ENCODE peak calls at places on chromosomes 13 and 19, in six cellular contexts. Z, D, C, X, H and Q are unnamed samples.
A peak's percentile ranks its signal among the peaks of the same experiment; 100 is the strongest.

GRCh38 chr19:46017874-46018675 is 4.8 kb downstream of the PGLYRP1 start:
- DNase-seq in C (no peak), Z (no peak), H (no peak), X (no peak), D (no peak), Q (no peak)

GRCh38 chr19:33125929-33126388 is 6.0 kb upstream of the WDR88 start:
- DNase-seq in H (peak; percentile 75), C (peak; percentile 28), Z (peak; percentile 55), X (peak; percentile 31), D (peak; percentile 80), Q (peak; percentile 83)

GRCh38 chr19:35513231-35513974 is at the start of gene DMKN:
- DNase-seq in H (peak; percentile 66), Z (no peak), C (peak; percentile 15), X (peak; percentile 24), D (no peak), Q (no peak)

GRCh38 chr13:26011996-26012688 is 39.7 kb downstream of the SHISA2 start:
- DNase-seq in X (no peak), C (no peak), D (peak; percentile 51), H (no peak), Z (no peak), Q (no peak)

GRCh38 chr13:73708393-73708985 is 425.7 kb downstream of the KLF12 start:
- DNase-seq in X (peak; percentile 65), H (peak; percentile 64), C (peak; percentile 57), Z (peak; percentile 51), D (no peak), Q (peak; percentile 46)

GRCh38 chr13:29538625-29538976 is 56.9 kb downstream of the SLC7A1 start:
- DNase-seq in D (no peak), H (no peak), Z (no peak), C (no peak), X (no peak), Q (no peak)

GRCh38 chr13:87678353-87678752 is 7.2 kb downstream of the SLITRK5 start:
- DNase-seq in C (no peak), Z (no peak), D (peak; percentile 9), X (no peak), H (no peak), Q (peak; percentile 5)

GRCh38 chr13:102948006-102948405 is 102.2 kb downstream of the ERCC5 start:
- DNase-seq in C (no peak), D (no peak), X (no peak), H (no peak), Z (no peak), Q (no peak)

GRCh38 chr19:5903054-5903501 is 512 bp downstream of the NDUFA11 start:
- DNase-seq in X (peak; percentile 28), C (no peak), D (no peak), Z (no peak), H (peak; percentile 39), Q (no peak)

GRCh38 chr13:33125821-33126570 is 109.8 kb downstream of the KL start:
- DNase-seq in D (no peak), X (peak; percentile 98), Z (no peak), C (peak; percentile 87), H (peak; percentile 92), Q (no peak)

GRCh38 chr19:14113762-14114414 is 3.7 kb downstream of the PRKACA start:
- DNase-seq in C (peak; percentile 87), H (no peak), D (no peak), X (no peak), Z (no peak), Q (no peak)

GRCh38 chr19:7916137-7916907 is 1.7 kb downstream of the TGFBR3L start:
- DNase-seq in Z (no peak), C (no peak), X (no peak), D (peak; percentile 83), H (no peak), Q (peak; percentile 60)

GRCh38 chr13:112056284-112056727 is 10.6 kb upstream of the SOX1 start:
- DNase-seq in X (no peak), Z (no peak), H (no peak), D (peak; percentile 40), C (no peak), Q (no peak)

GRCh38 chr13:31887311-31887710 is 144.3 kb upstream of the FRY start:
- DNase-seq in D (no peak), C (no peak), Z (no peak), X (peak; percentile 20), H (no peak), Q (no peak)

GRCh38 chr19:39212377-39212742 is 8.3 kb upstream of the SYCN start:
- DNase-seq in Z (peak; percentile 40), D (no peak), X (peak; percentile 12), H (no peak), C (peak; percentile 53), Q (peak; percentile 57)

GRCh38 chr13:98528663-98529064 is 48.2 kb downstream of the STK24 start:
- DNase-seq in Z (no peak), D (no peak), X (no peak), C (no peak), H (peak; percentile 6), Q (no peak)

GRCh38 chr19:12194827-12195500 is 32.1 kb downstream of the ZNF136 start:
- DNase-seq in D (peak; percentile 68), H (peak; percentile 64), Z (no peak), X (peak; percentile 31), C (no peak), Q (peak; percentile 51)

GRCh38 chr13:98285317-98285716 is 108.2 kb upstream of the RNF113B start:
- DNase-seq in C (no peak), H (no peak), X (no peak), Z (no peak), D (no peak), Q (no peak)

GRCh38 chr13:109387438-109387837 is 398.9 kb downstream of the IRS2 start:
- DNase-seq in C (no peak), H (no peak), Z (no peak), D (no peak), X (no peak), Q (no peak)

GRCh38 chr13:46531953-46532352 is 21.0 kb upstream of the LRCH1 start:
- DNase-seq in D (no peak), H (no peak), Z (no peak), C (no peak), X (no peak), Q (no peak)

GRCh38 chr19:2922987-2923386 is 21.8 kb downstream of the ZNF77 start:
- DNase-seq in D (no peak), H (no peak), X (no peak), Z (no peak), C (no peak), Q (no peak)

GRCh38 chr19:54420383-54421168 is 5.3 kb downstream of the TTYH1 start:
- DNase-seq in Z (peak; percentile 47), H (no peak), C (no peak), D (no peak), X (peak; percentile 30), Q (peak; percentile 36)

DNA sequence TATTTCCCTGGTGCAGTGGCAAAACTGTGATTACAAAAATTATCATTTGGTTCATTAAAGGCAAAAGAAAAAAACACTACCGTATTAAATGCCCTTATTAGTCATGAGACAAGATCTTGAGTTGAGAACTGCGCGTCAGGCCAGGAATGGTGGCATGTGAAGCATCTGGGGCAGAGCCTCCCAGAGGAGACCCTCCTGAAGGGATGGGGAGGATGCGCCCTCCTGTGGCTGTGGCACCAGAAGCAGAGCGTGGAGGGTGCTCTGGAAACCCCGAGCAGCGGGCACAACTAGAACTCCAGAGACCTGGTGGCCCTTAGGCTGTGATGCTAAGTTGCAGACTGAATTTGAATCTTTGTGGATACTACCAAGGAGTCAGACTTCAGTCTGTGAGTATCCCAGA is 11.5 kb downstream of the CUL4A start:
- DNase-seq in D (no peak), C (no peak), Z (no peak), X (no peak), H (no peak), Q (no peak)
- TF ChIP-seq CTCF in D (no peak), C (peak; percentile 46), Z (no peak), X (peak; percentile 53), H (no peak), Q (no peak)

GRCh38 chr13:40452741-40453665 is 213.4 kb downstream of the FOXO1 start:
- DNase-seq in Z (no peak), C (no peak), D (no peak), X (peak; percentile 70), H (peak; percentile 89), Q (no peak)
- TF ChIP-seq CTCF in Z (no peak), C (no peak), D (no peak), X (no peak), H (no peak), Q (no peak)

GRCh38 chr19:30673336-30673735 is 301.2 kb downstream of the ZNF536 start:
- DNase-seq in H (no peak), X (no peak), C (no peak), D (no peak), Z (no peak), Q (no peak)

GRCh38 chr19:30676990-30677679 is 305.0 kb downstream of the ZNF536 start:
- DNase-seq in Z (no peak), H (no peak), D (no peak), X (no peak), C (no peak), Q (no peak)

GRCh38 chr19:30672926-30673325 is 300.7 kb downstream of the ZNF536 start:
- DNase-seq in Z (no peak), D (no peak), C (no peak), H (no peak), X (no peak), Q (no peak)

GRCh38 chr19:30674656-30675055 is 302.5 kb downstream of the ZNF536 start:
- DNase-seq in H (no peak), X (no peak), C (no peak), D (no peak), Z (no peak), Q (no peak)

DNA sequence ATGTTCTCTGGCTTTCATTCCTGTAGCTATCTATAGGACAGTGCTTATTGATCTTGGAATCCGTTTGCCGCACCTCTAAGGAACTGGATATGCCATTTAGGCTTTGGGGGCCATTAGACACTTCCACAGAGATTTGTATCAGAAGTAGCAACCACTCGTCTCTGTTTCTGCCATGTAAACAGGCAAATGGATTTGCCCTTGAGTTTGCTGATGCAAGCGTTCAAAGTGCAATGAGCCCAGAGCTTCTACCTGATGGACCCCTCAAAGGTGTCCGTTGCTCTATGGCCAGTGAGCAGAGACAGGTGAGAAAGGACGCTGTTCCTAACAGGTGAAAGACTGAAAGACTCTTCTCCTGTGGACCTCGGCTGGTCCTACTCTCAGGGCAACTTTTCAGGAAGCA is 302.9 kb downstream of the ZNF536 start:
- DNase-seq in X (no peak), H (no peak), D (no peak), C (no peak), Z (no peak), Q (no peak)
- TF ChIP-seq CTCF in X (no peak), H (no peak), D (no peak), C (no peak), Z (no peak), Q (no peak)

DNA sequence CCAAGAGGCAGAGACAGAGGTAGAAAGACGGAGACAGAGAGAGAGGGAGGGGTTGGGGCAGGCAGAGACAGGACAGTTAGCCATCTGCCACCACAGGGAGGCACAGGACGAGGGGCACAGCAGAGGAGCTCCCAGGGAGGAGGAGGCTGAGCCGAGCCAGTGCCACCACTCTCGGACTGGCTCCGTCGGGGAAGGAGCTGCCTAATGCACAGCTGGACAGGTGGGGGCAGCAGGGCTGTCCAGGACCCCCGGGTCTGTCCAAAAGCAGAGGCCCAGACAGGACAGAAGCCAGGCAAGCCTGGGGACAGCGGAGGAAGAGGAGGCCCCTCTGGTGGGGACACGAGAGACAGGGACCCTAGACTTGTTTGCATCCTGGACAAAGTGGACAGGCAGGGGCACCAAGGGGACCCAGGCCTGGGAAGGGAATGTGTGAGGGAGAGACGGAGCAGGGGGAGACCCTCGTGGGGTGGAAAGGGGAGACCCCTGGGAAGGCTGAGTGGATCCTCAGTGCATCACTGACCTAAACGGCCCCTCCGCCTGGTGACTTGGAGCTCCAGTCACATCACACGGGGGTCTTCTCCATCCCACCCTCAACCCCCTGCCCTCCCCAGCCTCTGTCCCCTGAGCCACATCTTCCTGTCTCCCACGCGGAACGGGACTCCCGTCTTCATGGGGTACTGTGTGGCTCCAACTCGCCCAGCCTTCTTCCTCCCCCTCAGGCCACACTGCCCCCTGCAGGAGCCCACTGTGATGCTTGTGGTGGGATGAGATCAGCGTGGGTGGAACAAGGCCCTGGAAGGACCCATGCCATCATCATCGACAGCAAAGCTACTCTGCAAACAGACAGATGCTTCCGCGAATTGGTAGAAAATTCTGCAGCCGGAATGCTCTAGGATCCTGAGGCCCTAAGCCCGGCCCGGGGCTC is 889 bp downstream of the F10 start:
- DNase-seq in C (no peak), H (no peak), Z (peak; percentile 38), X (no peak), D (no peak), Q (no peak)
- TF ChIP-seq CTCF in C (peak; percentile 56), H (no peak), Z (no peak), X (peak; percentile 46), D (no peak), Q (no peak)